ENCODE peak calls at places on chromosomes 12 and 14, in four cellular contexts. One of them, this sample, is unnamed.

GRCh38 chr14:52267501-52268190 is at the start of gene PTGDR:
- DNase-seq in HepG2: no peak
- DNase-seq in K562: no peak
- DNase-seq in GM12878: no peak
- DNase-seq in this sample: no peak

GRCh38 chr14:77092676-77093075 is 5.4 kb upstream of the CIPC start:
- DNase-seq in HepG2: no peak
- DNase-seq in K562: no peak
- DNase-seq in GM12878: no peak
- DNase-seq in this sample: no peak

GRCh38 chr14:65164068-65164824 is 61.9 kb upstream of the MAX start:
- DNase-seq in HepG2: peak; percentile 43
- DNase-seq in K562: peak; percentile 38
- DNase-seq in GM12878: no peak
- DNase-seq in this sample: peak; percentile 47

GRCh38 chr12:27969011-27969900 is 3.3 kb downstream of the PTHLH start:
- DNase-seq in HepG2: no peak
- DNase-seq in K562: no peak
- DNase-seq in GM12878: no peak
- DNase-seq in this sample: peak; percentile 27

GRCh38 chr14:76581592-76581991 is 179.7 kb upstream of the VASH1 start:
- DNase-seq in HepG2: no peak
- DNase-seq in K562: no peak
- DNase-seq in GM12878: no peak
- DNase-seq in this sample: no peak

GRCh38 chr12:104740668-104741067 is 217.4 kb downstream of the SLC41A2 start:
- DNase-seq in HepG2: no peak
- DNase-seq in K562: no peak
- DNase-seq in GM12878: peak; percentile 87
- DNase-seq in this sample: no peak

GRCh38 chr12:23757541-23757962 is 191.9 kb downstream of the SOX5 start:
- DNase-seq in HepG2: peak; percentile 81
- DNase-seq in K562: no peak
- DNase-seq in GM12878: no peak
- DNase-seq in this sample: no peak

GRCh38 chr12:45168976-45169375 is 46.9 kb upstream of the ANO6 start:
- DNase-seq in HepG2: no peak
- DNase-seq in K562: no peak
- DNase-seq in GM12878: no peak
- DNase-seq in this sample: no peak

GRCh38 chr14:33432407-33433023 is 493.8 kb downstream of the NPAS3 start:
- DNase-seq in HepG2: peak; percentile 42
- DNase-seq in K562: no peak
- DNase-seq in GM12878: no peak
- DNase-seq in this sample: peak; percentile 21

GRCh38 chr14:95466506-95466905 is 49.9 kb downstream of the SYNE3 start:
- DNase-seq in HepG2: no peak
- DNase-seq in K562: no peak
- DNase-seq in GM12878: no peak
- DNase-seq in this sample: no peak

GRCh38 chr14:95469134-95469481 is 47.3 kb downstream of the SYNE3 start:
- DNase-seq in HepG2: no peak
- DNase-seq in K562: no peak
- DNase-seq in GM12878: no peak
- DNase-seq in this sample: no peak

GRCh38 chr14:95467232-95467631 is 49.2 kb downstream of the SYNE3 start:
- DNase-seq in HepG2: no peak
- DNase-seq in K562: no peak
- DNase-seq in GM12878: no peak
- DNase-seq in this sample: no peak

GRCh38 chr14:95468416-95469133 is 47.9 kb downstream of the SYNE3 start:
- DNase-seq in HepG2: peak; percentile 84
- DNase-seq in K562: no peak
- DNase-seq in GM12878: no peak
- DNase-seq in this sample: no peak

DNA sequence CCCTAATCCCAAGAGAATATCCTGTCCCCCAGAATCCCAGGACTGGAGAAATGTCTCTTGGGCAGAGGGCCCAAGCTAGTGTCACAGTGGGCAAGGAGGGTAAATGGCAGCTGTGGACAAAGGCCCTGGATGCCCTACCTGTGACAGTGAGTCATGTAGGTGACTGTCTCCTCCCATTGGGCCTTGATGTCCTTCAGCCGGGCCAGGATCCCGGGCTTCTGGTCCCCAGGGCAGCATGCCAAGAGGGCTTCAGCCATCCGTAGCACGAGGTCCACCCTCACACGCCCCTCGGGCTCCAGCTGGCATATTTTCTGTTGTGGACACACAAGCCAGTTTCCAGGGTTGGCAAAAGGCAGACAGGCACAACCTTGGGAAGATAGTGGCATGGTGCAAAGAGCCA is 48.8 kb downstream of the SYNE3 start:
- DNase-seq in HepG2: no peak
- DNase-seq in K562: no peak
- DNase-seq in GM12878: no peak
- DNase-seq in this sample: no peak
- TF ChIP-seq TARDBP in HepG2: no peak
- TF ChIP-seq TARDBP in K562: no peak
- TF ChIP-seq TARDBP in GM12878: no peak
- TF ChIP-seq TARDBP in this sample: no peak

GRCh38 chr14:101351146-101351545 is 210.1 kb upstream of the DIO3 start:
- DNase-seq in HepG2: no peak
- DNase-seq in K562: no peak
- DNase-seq in GM12878: no peak
- DNase-seq in this sample: no peak

GRCh38 chr14:101350021-101350420 is 211.3 kb upstream of the DIO3 start:
- DNase-seq in HepG2: no peak
- DNase-seq in K562: no peak
- DNase-seq in GM12878: no peak
- DNase-seq in this sample: no peak

GRCh38 chr14:101349108-101349507 is 212.2 kb upstream of the DIO3 start:
- DNase-seq in HepG2: no peak
- DNase-seq in K562: no peak
- DNase-seq in GM12878: no peak
- DNase-seq in this sample: no peak

GRCh38 chr14:101350710-101351109 is 210.6 kb upstream of the DIO3 start:
- DNase-seq in HepG2: no peak
- DNase-seq in K562: no peak
- DNase-seq in GM12878: no peak
- DNase-seq in this sample: no peak

GRCh38 chr14:101347893-101348777 is 213.2 kb upstream of the DIO3 start:
- DNase-seq in HepG2: no peak
- DNase-seq in K562: no peak
- DNase-seq in GM12878: no peak
- DNase-seq in this sample: no peak
- TF ChIP-seq FOXM1 in HepG2: no peak
- TF ChIP-seq FOXM1 in K562: no peak
- TF ChIP-seq FOXM1 in GM12878: no peak
- TF ChIP-seq FOXM1 in this sample: no peak

GRCh38 chr14:99062772-99063418 is 209.1 kb downstream of the BCL11B start:
- DNase-seq in HepG2: no peak
- DNase-seq in K562: no peak
- DNase-seq in GM12878: no peak
- DNase-seq in this sample: no peak
- TF ChIP-seq TARDBP in HepG2: no peak
- TF ChIP-seq TARDBP in K562: no peak
- TF ChIP-seq TARDBP in GM12878: no peak
- TF ChIP-seq TARDBP in this sample: no peak

GRCh38 chr12:21502164-21502496 is 541 bp downstream of the GOLT1B start:
- DNase-seq in HepG2: peak; percentile 11
- DNase-seq in K562: peak; percentile 11
- DNase-seq in GM12878: peak; percentile 1
- DNase-seq in this sample: no peak
- TF ChIP-seq FOXM1 in HepG2: no peak
- TF ChIP-seq FOXM1 in K562: no peak
- TF ChIP-seq FOXM1 in GM12878: no peak
- TF ChIP-seq FOXM1 in this sample: no peak

GRCh38 chr14:75283884-75284563 is 5.4 kb downstream of the FOS start:
- DNase-seq in HepG2: peak; percentile 44
- DNase-seq in K562: peak; percentile 45
- DNase-seq in GM12878: no peak
- DNase-seq in this sample: no peak
- TF ChIP-seq TARDBP in HepG2: no peak
- TF ChIP-seq TARDBP in K562: no peak
- TF ChIP-seq TARDBP in GM12878: no peak
- TF ChIP-seq TARDBP in this sample: no peak

GRCh38 chr14:89165189-89165809 is 251.7 kb downstream of the FOXN3 start:
- DNase-seq in HepG2: no peak
- DNase-seq in K562: peak; percentile 81
- DNase-seq in GM12878: peak; percentile 63
- DNase-seq in this sample: no peak
- TF ChIP-seq FOXM1 in HepG2: no peak
- TF ChIP-seq FOXM1 in K562: peak; percentile 70
- TF ChIP-seq FOXM1 in GM12878: no peak
- TF ChIP-seq FOXM1 in this sample: no peak

GRCh38 chr14:51206462-51206861 is 33.6 kb upstream of the TMX1 start:
- DNase-seq in HepG2: no peak
- DNase-seq in K562: no peak
- DNase-seq in GM12878: no peak
- DNase-seq in this sample: no peak
- TF ChIP-seq TARDBP in HepG2: no peak
- TF ChIP-seq TARDBP in K562: no peak
- TF ChIP-seq TARDBP in GM12878: no peak
- TF ChIP-seq TARDBP in this sample: no peak

GRCh38 chr12:115400011-115400410 is 716.0 kb upstream of the TBX3 start:
- DNase-seq in HepG2: no peak
- DNase-seq in K562: no peak
- DNase-seq in GM12878: no peak
- DNase-seq in this sample: no peak

GRCh38 chr12:115402443-115403170 is 718.6 kb upstream of the TBX3 start:
- DNase-seq in HepG2: no peak
- DNase-seq in K562: no peak
- DNase-seq in GM12878: no peak
- DNase-seq in this sample: no peak

GRCh38 chr12:115394498-115395220 is 710.7 kb upstream of the TBX3 start:
- DNase-seq in HepG2: peak; percentile 46
- DNase-seq in K562: no peak
- DNase-seq in GM12878: no peak
- DNase-seq in this sample: no peak

GRCh38 chr12:115396567-115396966 is 712.6 kb upstream of the TBX3 start:
- DNase-seq in HepG2: no peak
- DNase-seq in K562: no peak
- DNase-seq in GM12878: no peak
- DNase-seq in this sample: no peak

GRCh38 chr12:115398311-115398781 is 714.4 kb upstream of the TBX3 start:
- DNase-seq in HepG2: peak; percentile 92
- DNase-seq in K562: no peak
- DNase-seq in GM12878: no peak
- DNase-seq in this sample: no peak
- TF ChIP-seq FOXM1 in HepG2: no peak
- TF ChIP-seq FOXM1 in K562: no peak
- TF ChIP-seq FOXM1 in GM12878: no peak
- TF ChIP-seq FOXM1 in this sample: no peak

DNA sequence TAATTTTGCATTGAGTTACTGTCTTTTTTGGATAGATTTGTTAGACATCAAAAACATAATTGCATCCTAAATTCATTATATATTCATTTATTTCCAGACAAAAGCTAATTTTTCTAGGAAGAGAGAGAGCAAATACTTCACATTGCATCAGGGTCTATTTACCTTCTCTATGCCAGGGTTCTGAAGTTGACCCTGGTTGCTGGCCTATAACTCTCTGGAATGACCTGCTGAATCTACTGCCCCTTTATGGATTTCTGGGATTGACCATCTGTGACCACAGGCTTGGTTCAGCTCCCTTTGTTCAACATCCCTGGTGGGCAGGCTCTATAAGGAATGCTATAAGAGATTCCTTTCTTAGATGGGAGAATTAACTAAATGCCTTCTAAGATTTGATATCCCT is 414.8 kb upstream of the STXBP6 start:
- DNase-seq in HepG2: no peak
- DNase-seq in K562: no peak
- DNase-seq in GM12878: no peak
- DNase-seq in this sample: no peak
- TF ChIP-seq TARDBP in HepG2: no peak
- TF ChIP-seq TARDBP in K562: no peak
- TF ChIP-seq TARDBP in GM12878: no peak
- TF ChIP-seq TARDBP in this sample: no peak